ENCODE peak calls at places on chromosomes 3 and 15, in seven cellular contexts. H, W, O, Y, R, T and Q are unnamed samples. For H3K36me3 and H3K4me1, the result is how much of the 10 kb centered on the place peaks cover.

GRCh38 chr3:72572489-72573007 is 275.7 kb downstream of the SHQ1 start:
- DNase-seq in W (no peak), Y (no peak), O (no peak), T (no peak), R (no peak), H (no peak), Q (no peak)

GRCh38 chr3:183224581-183224980 is 28.5 kb upstream of the B3GNT5 start:
- DNase-seq in O (no peak), T (no peak), Y (no peak), H (no peak), R (no peak), W (no peak), Q (no peak)

GRCh38 chr15:30008156-30008555 is 74.6 kb upstream of the GOLGA8J start:
- DNase-seq in W (no peak), T (no peak), R (no peak), O (no peak), H (no peak), Y (no peak), Q (no peak)

GRCh38 chr3:64484289-64484992 is 203.4 kb downstream of the ADAMTS9 start:
- DNase-seq in H (peak), W (peak), T (peak), Y (no peak), O (peak), R (peak), Q (peak)

GRCh38 chr3:141486735-141487418 is at the start of gene RASA2:
- DNase-seq in W (peak), H (no peak), Y (peak), R (peak), T (peak), O (peak), Q (peak)

GRCh38 chr15:95898746-95899145 is 431.8 kb upstream of the NR2F2 start:
- DNase-seq in O (no peak), H (no peak), Y (no peak), R (no peak), T (no peak), W (no peak), Q (no peak)

GRCh38 chr3:126009181-126009580 is 40.2 kb downstream of the ROPN1B start:
- DNase-seq in H (no peak), R (no peak), T (no peak), Y (no peak), O (no peak), W (no peak), Q (no peak)

GRCh38 chr3:177452487-177452886 is 255.2 kb upstream of the TBL1XR1 start:
- DNase-seq in O (no peak), H (no peak), R (no peak), Y (no peak), T (peak), W (no peak), Q (no peak)

GRCh38 chr15:90820481-90820880 is 47.9 kb upstream of the FURIN start:
- DNase-seq in Y (no peak), T (no peak), H (no peak), R (no peak), W (no peak), O (no peak), Q (no peak)

GRCh38 chr3:24100694-24101402 is 155.8 kb downstream of the NR1D2 start:
- DNase-seq in O (no peak), W (no peak), Y (no peak), T (no peak), R (no peak), H (no peak), Q (no peak)

GRCh38 chr3:81692766-81693165 is 68.7 kb downstream of the GBE1 start:
- DNase-seq in O (no peak), H (no peak), W (no peak), R (no peak), Y (no peak), T (no peak), Q (no peak)

GRCh38 chr3:139774570-139775302 is 97.0 kb upstream of the NMNAT3 start:
- DNase-seq in O (no peak), H (no peak), Y (no peak), T (no peak), R (peak), W (no peak), Q (no peak)

GRCh38 chr3:129650256-129650872 is 43.9 kb upstream of the PLXND1 start:
- DNase-seq in R (peak), W (no peak), H (peak), Y (no peak), O (peak), T (peak), Q (no peak)

GRCh38 chr15:38440353-38441129 is 13.4 kb upstream of the FAM98B start:
- DNase-seq in R (peak), H (no peak), Y (peak), W (peak), T (peak), O (no peak), Q (no peak)

GRCh38 chr3:143775401-143775970 is 72.8 kb downstream of the SLC9A9 start:
- DNase-seq in O (no peak), H (no peak), R (no peak), Y (no peak), T (peak), W (no peak), Q (no peak)

GRCh38 chr15:90959894-90960293 is 5.2 kb downstream of the RCCD1 start:
- DNase-seq in R (peak), O (no peak), H (peak), W (no peak), T (no peak), Y (no peak), Q (no peak)

GRCh38 chr15:70140543-70141375 is 43.0 kb upstream of the TLE3 start:
- DNase-seq in R (peak), W (no peak), T (no peak), H (no peak), O (peak), Y (no peak), Q (peak)

GRCh38 chr3:37761583-37761982 is 100.1 kb upstream of the CTDSPL start:
- DNase-seq in W (no peak), T (no peak), H (no peak), R (no peak), O (no peak), Y (no peak), Q (no peak)

DNA sequence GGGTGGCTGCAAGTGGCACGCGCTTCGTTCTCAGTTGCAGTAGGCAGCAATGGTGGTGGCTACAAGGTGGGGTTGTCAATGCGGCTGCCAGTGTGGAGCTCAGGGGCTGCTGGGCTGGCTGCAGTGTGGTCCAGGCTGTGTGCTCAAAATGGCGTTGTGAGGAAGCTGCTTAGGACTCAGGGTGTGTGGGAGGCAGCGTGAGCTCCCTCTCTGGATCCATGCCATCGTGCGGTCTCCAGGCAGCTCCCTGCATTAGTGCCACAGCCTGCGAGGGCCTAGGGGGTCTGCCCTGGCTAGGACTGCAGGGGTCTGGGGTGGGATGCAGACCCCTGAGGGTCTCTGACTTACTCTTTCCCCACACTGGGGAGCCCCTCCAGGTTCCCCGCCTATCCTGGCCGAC is 397.2 kb downstream of the OCA2 start:
- DNase-seq in T (no peak), Y (no peak), R (no peak), O (no peak), W (no peak), H (no peak), Q (no peak)
- H3K27ac ChIP-seq in T (no peak), Y (no peak), R (no peak), O (no peak), W (no peak), H (no peak), Q (no peak)

GRCh38 chr3:9387322-9387655 is 10.1 kb upstream of the SETD5 start:
- DNase-seq in R (no peak), H (no peak), T (no peak), W (no peak), O (no peak), Y (no peak), Q (no peak)
- H3K36me3 ChIP-seq in R (half or more), H (half or more), T (half or more), W (half or more), O (half or more), Y (half or more), Q (half or more)

GRCh38 chr15:67120839-67121540 is 55.6 kb downstream of the SMAD3 start:
- DNase-seq in Y (peak), W (peak), T (peak), R (peak), O (peak), H (peak), Q (peak)
- H3K4me1 ChIP-seq in Y (half or more), W (half or more), T (half or more), R (half or more), O (half or more), H (half or more), Q (half or more)

GRCh38 chr15:64146520-64146884 is 5.0 kb upstream of the SNX22 start:
- DNase-seq in R (no peak), O (no peak), H (no peak), T (no peak), Y (no peak), W (no peak), Q (no peak)
- H3K27ac ChIP-seq in R (no peak), O (no peak), H (no peak), T (no peak), Y (no peak), W (no peak), Q (no peak)

GRCh38 chr3:52030725-52031330 is 25.5 kb downstream of the DUSP7 start:
- DNase-seq in O (no peak), Y (no peak), T (no peak), W (no peak), H (no peak), R (no peak), Q (no peak)
- H3K36me3 ChIP-seq in O (under half), Y (under half), T (under half), W (under half), H (under half), R (under half), Q (under half)

DNA sequence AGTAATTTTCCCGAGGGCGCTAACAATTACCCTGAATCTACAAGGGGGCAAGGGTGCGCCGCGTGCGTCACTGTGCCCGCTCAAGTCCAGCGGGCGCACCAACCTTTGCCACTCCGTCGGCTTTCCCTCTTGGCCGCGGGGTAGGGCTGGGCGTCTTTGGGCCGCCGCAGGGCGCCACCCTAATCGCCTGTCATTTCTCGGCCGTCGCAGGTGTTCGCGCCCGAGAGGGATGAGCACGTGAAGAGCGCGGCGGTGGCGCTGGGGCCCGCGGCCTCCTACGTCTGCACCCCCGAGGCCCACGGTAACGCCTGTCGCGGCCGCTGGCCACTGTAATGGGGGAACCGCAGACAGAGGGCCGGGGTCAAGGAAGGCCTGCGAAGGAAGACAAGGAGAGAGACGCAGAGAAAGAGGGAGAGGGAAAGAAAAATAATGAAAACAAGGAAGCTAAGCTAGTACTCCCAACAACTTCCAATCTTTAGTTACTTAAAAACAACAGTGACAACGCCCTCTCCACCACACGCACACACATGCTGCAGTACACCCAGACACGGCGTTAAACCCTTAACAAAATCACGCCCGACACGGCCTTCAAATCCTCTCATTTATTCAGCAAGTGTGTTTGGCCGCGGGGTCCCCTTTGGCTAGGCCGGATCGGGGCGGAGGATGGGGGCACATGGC is 3.8 kb downstream of the SKOR1 start:
- DNase-seq in H (no peak), T (no peak), O (no peak), W (peak), R (peak), Y (peak), Q (no peak)
- H3K4me1 ChIP-seq in H (half or more), T (under half), O (under half), W (half or more), R (under half), Y (under half), Q (half or more)

GRCh38 chr15:39786444-39787056 is 3.9 kb upstream of the FSIP1 start:
- DNase-seq in O (no peak), T (peak), H (no peak), R (no peak), Y (no peak), W (no peak), Q (no peak)

GRCh38 chr15:39785806-39786205 is 3.2 kb upstream of the FSIP1 start:
- DNase-seq in O (no peak), H (no peak), R (no peak), Y (no peak), T (peak), W (no peak), Q (no peak)

GRCh38 chr15:39784125-39784524 is 1.5 kb upstream of the FSIP1 start:
- DNase-seq in R (no peak), H (no peak), O (no peak), T (peak), W (no peak), Y (no peak), Q (no peak)

GRCh38 chr15:39784638-39785037 is 2.0 kb upstream of the FSIP1 start:
- DNase-seq in H (no peak), Y (no peak), O (no peak), R (no peak), W (no peak), T (no peak), Q (no peak)

DNA sequence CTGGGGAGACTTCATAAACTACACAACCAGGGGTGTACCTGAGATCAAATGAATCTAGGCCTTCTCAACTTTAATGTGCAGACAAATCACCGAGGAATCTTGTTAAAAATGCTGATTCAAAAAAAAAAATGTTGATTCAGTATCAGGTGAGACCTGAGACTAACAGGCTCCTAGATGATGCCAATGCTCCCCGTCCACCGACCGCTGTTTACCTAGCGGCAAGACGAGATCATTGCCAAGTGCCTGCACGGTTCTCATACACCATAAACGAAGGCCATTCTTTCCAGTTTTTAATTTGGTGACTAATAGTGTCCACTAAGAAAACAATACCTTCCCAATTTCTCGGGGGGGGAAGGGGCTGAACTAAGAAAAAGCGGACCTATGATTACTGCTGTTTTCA is 2.5 kb upstream of the FSIP1 start:
- DNase-seq in O (no peak), H (no peak), W (no peak), Y (no peak), T (peak), R (no peak), Q (no peak)
- H3K27ac ChIP-seq in O (no peak), H (no peak), W (no peak), Y (peak), T (peak), R (no peak), Q (no peak)

DNA sequence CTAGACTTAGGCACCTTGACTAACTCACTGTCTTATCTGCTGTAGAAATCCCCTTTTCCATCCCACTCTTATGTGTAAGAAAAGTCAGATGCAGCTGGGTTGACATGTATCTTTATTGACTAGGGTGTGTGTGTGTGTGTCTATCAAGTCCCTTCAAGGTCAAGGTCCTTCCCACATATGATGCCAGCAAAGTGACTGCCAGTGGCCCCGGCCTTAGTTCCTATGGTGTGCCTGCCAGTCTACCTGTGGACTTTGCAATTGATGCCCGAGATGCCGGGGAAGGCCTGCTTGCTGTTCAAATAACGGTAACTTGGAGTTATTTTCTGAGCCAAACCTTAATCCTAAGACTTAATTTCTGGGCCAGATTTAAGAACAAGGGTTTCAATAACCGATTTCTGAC is 76.3 kb downstream of the DNASE1L3 start:
- DNase-seq in O (no peak), T (no peak), W (peak), H (no peak), R (no peak), Y (no peak), Q (no peak)
- H3K36me3 ChIP-seq in O (under half), T (half or more), W (half or more), H (half or more), R (under half), Y (half or more), Q (under half)

DNA sequence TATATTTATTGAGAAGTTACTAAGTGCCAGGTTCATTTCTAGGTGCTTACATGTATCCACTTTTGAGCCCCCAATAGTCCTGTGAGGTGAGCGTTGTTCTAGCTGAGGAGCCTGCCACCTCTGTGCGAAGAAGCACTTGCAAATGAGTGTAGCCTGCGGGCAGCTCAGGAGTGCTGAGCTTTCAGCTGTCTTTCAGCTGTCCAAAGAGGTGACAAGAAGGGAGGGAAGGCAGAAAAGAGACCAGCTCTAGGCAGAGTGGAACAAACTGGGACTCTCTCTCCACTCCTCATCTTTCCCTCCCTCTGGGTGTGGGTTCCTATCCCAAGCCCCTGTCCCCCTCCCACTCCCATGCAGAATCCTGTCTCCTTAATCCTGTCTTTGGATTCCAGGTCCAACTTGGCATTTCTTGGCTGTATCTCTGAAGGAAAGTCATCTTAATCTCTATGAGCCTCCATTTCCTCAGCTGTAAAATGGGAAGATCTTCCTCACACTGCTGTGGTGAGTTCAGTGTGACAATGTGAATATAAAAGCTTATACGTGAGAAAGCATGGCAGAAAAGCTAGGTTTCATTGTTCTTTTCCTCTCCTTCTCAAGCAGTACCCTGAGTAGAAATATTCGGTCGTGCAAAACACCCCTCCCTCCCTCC is 6.7 kb upstream of the SRP14 start:
- DNase-seq in T (no peak), O (no peak), R (no peak), Y (no peak), W (peak), H (no peak), Q (no peak)
- H3K4me1 ChIP-seq in T (under half), O (half or more), R (under half), Y (under half), W (half or more), H (under half), Q (under half)